ENCODE peak calls at places on chromosomes 11 and 22, in five cellular contexts. Q is transverse colon, W is neural progenitor cell, X is epithelial cell of esophagus, V is IMR-90. B is an unnamed sample.

GRCh38 chr11:130216591-130217132 is 57.1 kb downstream of the ST14 start:
- DNase-seq in Q (peak; percentile 6), W (no peak), X (no peak), V (no peak), B (no peak)

GRCh38 chr11:86577663-86578636 is 94.5 kb downstream of the ME3 start:
- DNase-seq in Q (peak; percentile 80), W (no peak), X (peak; percentile 71), V (peak; percentile 91), B (peak; percentile 90)

GRCh38 chr11:128171496-128171895 is 415.9 kb downstream of the ETS1 start:
- DNase-seq in Q (no peak), W (no peak), X (peak; percentile 83), V (peak; percentile 20), B (peak; percentile 91)

GRCh38 chr11:14973621-14974020 is 1.5 kb upstream of the CALCA start:
- DNase-seq in Q (no peak), W (peak; percentile 65), X (peak; percentile 23), V (peak; percentile 4), B (no peak)

GRCh38 chr11:100875521-100875869 is 188.4 kb downstream of the ARHGAP42 start:
- DNase-seq in Q (no peak), W (no peak), X (no peak), V (no peak), B (no peak)

GRCh38 chr11:60771879-60772525 is 13.1 kb upstream of the MS4A10 start:
- DNase-seq in Q (no peak), W (no peak), X (peak; percentile 35), V (peak; percentile 4), B (peak; percentile 25)

GRCh38 chr22:21447694-21448402 is 19.3 kb upstream of the TMEM191C start:
- DNase-seq in Q (no peak), W (peak; percentile 4), X (no peak), V (no peak), B (no peak)

GRCh38 chr11:20158597-20159257 is 1.5 kb downstream of the DBX1 start:
- DNase-seq in Q (peak; percentile 31), W (peak; percentile 95), X (peak; percentile 68), V (peak; percentile 50), B (peak; percentile 36)

GRCh38 chr22:23856721-23857605 is 712 bp upstream of the SLC2A11 start:
- DNase-seq in Q (peak; percentile 60), W (peak; percentile 75), X (peak; percentile 47), V (peak; percentile 46), B (peak; percentile 17)

GRCh38 chr22:42743501-42743991 is 22.9 kb upstream of the A4GALT start:
- DNase-seq in Q (peak; percentile 58), W (peak; percentile 76), X (peak; percentile 30), V (no peak), B (no peak)

GRCh38 chr11:131893988-131894387 is 523.6 kb downstream of the NTM start:
- DNase-seq in Q (no peak), W (no peak), X (no peak), V (no peak), B (no peak)

GRCh38 chr11:65934014-65934413 is 11.3 kb upstream of the TSGA10IP start:
- DNase-seq in Q (no peak), W (no peak), X (no peak), V (peak; percentile 63), B (no peak)

GRCh38 chr22:30882974-30883533 is 85.5 kb downstream of the MORC2 start:
- DNase-seq in Q (no peak), W (no peak), X (no peak), V (no peak), B (no peak)

GRCh38 chr11:14189874-14190273 is 169.1 kb downstream of the RRAS2 start:
- DNase-seq in Q (peak; percentile 19), W (no peak), X (no peak), V (no peak), B (no peak)

GRCh38 chr11:4865855-4866254 is 15.8 kb upstream of the OR51T1 start:
- DNase-seq in Q (no peak), W (no peak), X (no peak), V (no peak), B (no peak)

GRCh38 chr11:67355023-67355793 is 1.9 kb upstream of the POLD4 start:
- DNase-seq in Q (no peak), W (no peak), X (no peak), V (no peak), B (no peak)

GRCh38 chr22:43017525-43018290 is 2.8 kb upstream of the PACSIN2 start:
- DNase-seq in Q (no peak), W (no peak), X (no peak), V (no peak), B (no peak)

GRCh38 chr11:70740475-70740825 is 342.1 kb downstream of the CTTN start:
- DNase-seq in Q (no peak), W (no peak), X (no peak), V (no peak), B (no peak)

GRCh38 chr11:61728940-61729219 is 23.6 kb upstream of the MYRF start:
- DNase-seq in Q (no peak), W (no peak), X (peak; percentile 45), V (peak; percentile 50), B (peak; percentile 69)

GRCh38 chr22:48926663-48927062 is 901.0 kb downstream of the BRD1 start:
- DNase-seq in Q (no peak), W (no peak), X (no peak), V (no peak), B (no peak)

GRCh38 chr22:19823638-19824196 is 31.0 kb downstream of the GNB1L start:
- DNase-seq in Q (no peak), W (no peak), X (peak; percentile 87), V (no peak), B (peak; percentile 62)

GRCh38 chr22:24230911-24231656 is 13.8 kb downstream of the GGT5 start:
- DNase-seq in Q (peak; percentile 58), W (peak; percentile 71), X (no peak), V (no peak), B (no peak)

GRCh38 chr22:48858121-48858520 is 969.6 kb downstream of the BRD1 start:
- DNase-seq in Q (no peak), W (no peak), X (no peak), V (no peak), B (no peak)

GRCh38 chr11:70542406-70542805 is 144.1 kb downstream of the CTTN start:
- DNase-seq in Q (no peak), W (no peak), X (no peak), V (no peak), B (no peak)

GRCh38 chr11:47164321-47164720 is 12.4 kb downstream of the ARFGAP2 start:
- DNase-seq in Q (no peak), W (no peak), X (no peak), V (no peak), B (no peak)

GRCh38 chr11:110298298-110298765 is 1.9 kb upstream of the RDX start:
- DNase-seq in Q (no peak), W (no peak), X (peak; percentile 73), V (no peak), B (peak; percentile 84)

GRCh38 chr11:110297082-110297725 is 790 bp upstream of the RDX start:
- DNase-seq in Q (no peak), W (no peak), X (peak; percentile 72), V (peak; percentile 53), B (peak; percentile 77)

GRCh38 chr11:110299006-110299785 is 2.8 kb upstream of the RDX start:
- DNase-seq in Q (no peak), W (no peak), X (no peak), V (no peak), B (no peak)

GRCh38 chr11:110296226-110297081 is at the start of gene RDX:
- DNase-seq in Q (peak; percentile 64), W (peak; percentile 94), X (peak; percentile 89), V (peak; percentile 63), B (peak; percentile 79)

DNA sequence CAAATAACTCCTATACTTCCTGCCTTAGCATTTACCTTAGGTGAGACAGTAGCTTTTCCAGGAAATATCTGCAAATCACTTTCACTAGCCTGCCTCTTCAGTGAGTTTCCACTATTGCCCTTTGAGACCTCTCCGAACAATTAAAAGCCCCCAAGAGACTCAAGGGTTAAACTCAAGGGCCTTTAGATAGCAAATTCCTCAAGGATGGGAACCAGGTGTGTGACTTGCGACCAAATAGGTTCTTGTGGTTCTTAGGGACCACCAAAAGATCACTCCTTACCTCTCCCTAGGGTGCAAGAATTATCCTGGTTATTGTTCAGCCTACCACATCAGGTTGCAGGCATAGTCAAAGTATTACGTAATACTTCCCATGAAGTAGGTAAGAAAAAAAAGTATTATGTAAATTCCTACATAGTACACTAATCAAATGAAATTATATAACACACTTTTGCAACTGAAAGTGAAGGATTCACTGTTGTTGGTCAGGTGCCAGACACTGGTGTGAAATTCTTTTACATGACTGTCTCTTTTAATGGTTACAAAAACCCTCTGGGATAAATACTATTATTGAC is 1.4 kb upstream of the RDX start:
- DNase-seq in Q (no peak), W (no peak), X (peak; percentile 81), V (no peak), B (peak; percentile 78)
- H3K4me3 ChIP-seq in Q (no peak overlapping the region), W (no peak overlapping the region), X (no peak overlapping the region), V (no peak overlapping the region), B (no peak overlapping the region)

DNA sequence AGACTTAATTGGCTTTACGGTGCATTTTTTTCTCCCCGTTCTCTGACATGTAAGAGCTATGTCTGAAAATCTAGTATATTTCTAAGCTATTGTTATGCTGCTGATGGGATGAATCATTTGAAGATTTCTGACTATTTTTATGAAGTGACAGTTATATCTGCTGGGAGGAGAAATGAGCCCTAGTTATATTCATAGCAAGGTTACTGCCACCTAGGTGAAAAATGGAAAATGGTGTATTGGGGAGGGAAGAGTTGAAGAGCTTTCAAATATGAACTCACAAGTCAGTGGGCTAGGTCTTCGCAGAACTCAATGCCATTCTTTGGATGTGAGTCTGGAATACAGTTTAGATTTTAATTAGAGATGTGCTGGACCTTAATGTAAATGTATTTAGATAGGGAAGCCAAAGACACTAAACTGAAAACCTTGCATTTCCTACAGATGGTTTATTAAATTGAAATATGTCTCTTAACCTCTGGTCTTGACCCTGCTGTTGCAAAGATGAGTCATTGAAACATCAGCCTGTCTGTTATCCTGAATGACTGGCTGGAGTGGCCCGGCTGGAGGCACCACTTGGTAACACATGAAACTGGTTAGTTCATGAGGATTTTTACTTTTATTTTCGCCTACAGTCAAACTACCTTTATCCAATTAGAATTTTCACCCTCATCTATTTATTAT is 293.7 kb downstream of the DDX10 start:
- DNase-seq in Q (no peak), W (no peak), X (peak; percentile 70), V (peak; percentile 82), B (peak; percentile 62)
- TF ChIP-seq CTCF in Q (no peak), W (no peak), X (no peak), V (no peak), B (no peak)

DNA sequence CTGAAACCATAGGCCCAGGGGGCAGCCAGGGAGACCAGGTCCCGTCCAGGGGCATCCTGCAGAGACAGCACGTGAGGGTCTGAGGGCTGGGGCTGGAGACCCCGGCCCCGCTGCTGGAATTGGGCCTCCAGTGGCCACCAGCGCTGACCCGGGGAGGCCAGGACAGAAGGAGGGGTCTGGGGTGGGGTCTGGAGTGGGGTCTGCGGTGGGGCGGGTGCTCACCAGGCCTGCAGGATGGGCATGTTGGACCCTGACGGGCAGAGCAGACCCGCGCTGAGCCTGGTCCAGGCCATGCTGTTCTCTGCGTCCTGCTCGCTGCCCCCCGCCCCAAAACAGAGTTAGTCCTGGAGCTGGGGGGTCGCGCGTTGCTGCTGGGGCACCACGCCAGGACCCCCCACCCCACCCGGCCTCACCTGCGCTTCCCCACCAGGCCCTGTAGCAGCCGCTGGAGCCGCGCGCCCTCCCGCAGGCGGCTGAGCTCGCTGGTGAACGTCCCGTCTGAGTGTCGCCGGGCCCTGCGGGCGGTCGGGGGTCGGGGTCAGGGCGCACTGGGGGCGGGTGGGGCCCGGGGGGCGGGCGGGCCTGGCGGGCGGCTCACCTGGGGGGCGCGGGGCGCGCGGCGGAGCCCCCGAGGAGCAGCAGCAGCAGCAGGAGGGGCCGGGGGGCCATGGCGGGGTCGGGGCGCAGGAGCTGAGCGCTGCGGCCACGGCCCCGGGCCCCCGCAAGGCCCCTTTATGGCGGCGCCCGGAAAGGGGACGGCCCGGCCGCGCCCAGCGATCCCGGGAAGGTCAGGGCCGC is at the start of gene SCT:
- DNase-seq in Q (no peak), W (peak; percentile 36), X (no peak), V (no peak), B (no peak)
- H3K4me3 ChIP-seq in Q (no peak within 1 kb of the TSS), W (no peak within 1 kb of the TSS), X (no peak within 1 kb of the TSS), V (no peak within 1 kb of the TSS), B (no peak within 1 kb of the TSS)

GRCh38 chr11:64719406-64719805 is 3.6 kb downstream of the NRXN2 start:
- DNase-seq in Q (no peak), W (no peak), X (no peak), V (no peak), B (no peak)
- TF ChIP-seq CTCF in Q (no peak), W (no peak), X (no peak), V (no peak), B (no peak)

B was measured in bronchial epithelial cell.